ENCODE peak calls at places on chromosome 1, in six cellular contexts. B is fibroblast of the conjunctiva; O is RWPE1; K is effector memory CD4-positive, alpha-beta T cell; J is SJSA1; P is mucosa of gallbladder. C is an unnamed sample.

GRCh38 chr1:116478621-116479020 is 92.2 kb downstream of the CD58 start:
- DNase-seq in B (no peak), O (no peak), K (no peak), J (no peak), P (no peak), C (no peak)

GRCh38 chr1:9900142-9901043 is 9.7 kb downstream of the CTNNBIP1 start:
- DNase-seq in B (no peak), O (no peak), K (no peak), J (no peak), P (peak; percentile 86), C (no peak)

GRCh38 chr1:204130989-204131892 is 20.6 kb downstream of the ETNK2 start:
- DNase-seq in B (peak; percentile 53), O (peak; percentile 96), K (no peak), J (peak; percentile 92), P (no peak), C (peak; percentile 82)

GRCh38 chr1:33379631-33380354 is 51.1 kb downstream of the PHC2 start:
- DNase-seq in B (no peak), O (no peak), K (no peak), J (no peak), P (no peak), C (no peak)

GRCh38 chr1:227449051-227449450 is 114.3 kb upstream of the ZNF678 start:
- DNase-seq in B (no peak), O (peak; percentile 58), K (no peak), J (no peak), P (no peak), C (no peak)

GRCh38 chr1:224681816-224682215 is 65.7 kb downstream of the CNIH3 start:
- DNase-seq in B (no peak), O (no peak), K (no peak), J (no peak), P (no peak), C (no peak)

GRCh38 chr1:15272009-15272781 is 25.2 kb downstream of the FHAD1 start:
- DNase-seq in B (peak; percentile 41), O (peak; percentile 82), K (no peak), J (peak; percentile 68), P (peak; percentile 73), C (peak; percentile 70)

GRCh38 chr1:185401019-185401418 is 84.0 kb upstream of the IVNS1ABP start:
- DNase-seq in B (no peak), O (peak; percentile 75), K (no peak), J (no peak), P (no peak), C (peak; percentile 95)

GRCh38 chr1:220454155-220454777 is 73.7 kb upstream of the MARK1 start:
- DNase-seq in B (no peak), O (peak; percentile 22), K (no peak), J (no peak), P (no peak), C (no peak)